ENCODE peak calls at places on chromosomes 2 and 18, in nine cellular contexts. One of them, this sample, is unnamed.

GRCh38 chr2:175571078-175571653 is 389.7 kb upstream of the ATP5MC3 start:
- DNase-seq in lower lobe of right lung: no peak
- DNase-seq in NCI-H2029: no peak
- DNase-seq in CD8-positive, alpha-beta memory T cell: no peak
- DNase-seq in pancreas: no peak
- DNase-seq in GM13976: no peak
- DNase-seq in kidney glomerular epithelial cell: no peak
- DNase-seq in psoas muscle: no peak
- DNase-seq in activated CD4-positive, CD25-positive, alpha-beta regulatory T cell treated with anti-CD3 and anti-CD28 coated beads, Interleukin-2, amount 50 U/mL, for 16 hours: no peak
- DNase-seq in this sample: no peak

GRCh38 chr2:131657895-131658768 is 130.4 kb downstream of the CCDC74A start:
- DNase-seq in NCI-H2029: no peak
- DNase-seq in lower lobe of right lung: peak; percentile 44
- DNase-seq in psoas muscle: no peak
- DNase-seq in CD8-positive, alpha-beta memory T cell: no peak
- DNase-seq in pancreas: peak; percentile 67
- DNase-seq in kidney glomerular epithelial cell: no peak
- DNase-seq in GM13976: no peak
- DNase-seq in activated CD4-positive, CD25-positive, alpha-beta regulatory T cell treated with anti-CD3 and anti-CD28 coated beads, Interleukin-2, amount 50 U/mL, for 16 hours: no peak
- DNase-seq in this sample: no peak

GRCh38 chr2:47072728-47073191 is 82.3 kb downstream of the STPG4 start:
- DNase-seq in psoas muscle: peak; percentile 63
- DNase-seq in activated CD4-positive, CD25-positive, alpha-beta regulatory T cell treated with anti-CD3 and anti-CD28 coated beads, Interleukin-2, amount 50 U/mL, for 16 hours: no peak
- DNase-seq in lower lobe of right lung: peak; percentile 82
- DNase-seq in GM13976: no peak
- DNase-seq in CD8-positive, alpha-beta memory T cell: no peak
- DNase-seq in pancreas: peak; percentile 40
- DNase-seq in NCI-H2029: no peak
- DNase-seq in kidney glomerular epithelial cell: no peak
- DNase-seq in this sample: no peak

GRCh38 chr18:46917808-46918600 is 602 bp downstream of the KATNAL2 start:
- DNase-seq in pancreas: no peak
- DNase-seq in CD8-positive, alpha-beta memory T cell: no peak
- DNase-seq in NCI-H2029: no peak
- DNase-seq in psoas muscle: peak; percentile 39
- DNase-seq in kidney glomerular epithelial cell: no peak
- DNase-seq in GM13976: peak; percentile 58
- DNase-seq in lower lobe of right lung: no peak
- DNase-seq in activated CD4-positive, CD25-positive, alpha-beta regulatory T cell treated with anti-CD3 and anti-CD28 coated beads, Interleukin-2, amount 50 U/mL, for 16 hours: no peak
- DNase-seq in this sample: peak; percentile 26

GRCh38 chr2:222038086-222038802 is 260.6 kb downstream of the PAX3 start:
- DNase-seq in pancreas: no peak
- DNase-seq in NCI-H2029: no peak
- DNase-seq in psoas muscle: no peak
- DNase-seq in CD8-positive, alpha-beta memory T cell: no peak
- DNase-seq in lower lobe of right lung: no peak
- DNase-seq in kidney glomerular epithelial cell: no peak
- DNase-seq in GM13976: no peak
- DNase-seq in activated CD4-positive, CD25-positive, alpha-beta regulatory T cell treated with anti-CD3 and anti-CD28 coated beads, Interleukin-2, amount 50 U/mL, for 16 hours: no peak
- DNase-seq in this sample: peak; percentile 24

GRCh38 chr18:54125429-54125828 is 99.0 kb downstream of the MBD2 start:
- DNase-seq in NCI-H2029: no peak
- DNase-seq in GM13976: no peak
- DNase-seq in pancreas: no peak
- DNase-seq in psoas muscle: no peak
- DNase-seq in kidney glomerular epithelial cell: no peak
- DNase-seq in activated CD4-positive, CD25-positive, alpha-beta regulatory T cell treated with anti-CD3 and anti-CD28 coated beads, Interleukin-2, amount 50 U/mL, for 16 hours: no peak
- DNase-seq in lower lobe of right lung: no peak
- DNase-seq in CD8-positive, alpha-beta memory T cell: no peak
- DNase-seq in this sample: no peak

GRCh38 chr2:226855766-226856165 is 19.9 kb downstream of the RHBDD1 start:
- DNase-seq in GM13976: no peak
- DNase-seq in psoas muscle: no peak
- DNase-seq in activated CD4-positive, CD25-positive, alpha-beta regulatory T cell treated with anti-CD3 and anti-CD28 coated beads, Interleukin-2, amount 50 U/mL, for 16 hours: no peak
- DNase-seq in CD8-positive, alpha-beta memory T cell: no peak
- DNase-seq in kidney glomerular epithelial cell: no peak
- DNase-seq in NCI-H2029: no peak
- DNase-seq in pancreas: no peak
- DNase-seq in lower lobe of right lung: no peak
- DNase-seq in this sample: no peak

GRCh38 chr2:133844214-133844892 is 276.1 kb upstream of the NCKAP5 start:
- DNase-seq in activated CD4-positive, CD25-positive, alpha-beta regulatory T cell treated with anti-CD3 and anti-CD28 coated beads, Interleukin-2, amount 50 U/mL, for 16 hours: peak; percentile 25
- DNase-seq in psoas muscle: peak; percentile 35
- DNase-seq in pancreas: peak; percentile 52
- DNase-seq in CD8-positive, alpha-beta memory T cell: peak; percentile 34
- DNase-seq in lower lobe of right lung: peak; percentile 50
- DNase-seq in GM13976: peak; percentile 78
- DNase-seq in NCI-H2029: peak; percentile 31
- DNase-seq in kidney glomerular epithelial cell: peak; percentile 82
- DNase-seq in this sample: peak; percentile 78

GRCh38 chr2:147149589-147150245 is 695.1 kb upstream of the ACVR2A start:
- DNase-seq in activated CD4-positive, CD25-positive, alpha-beta regulatory T cell treated with anti-CD3 and anti-CD28 coated beads, Interleukin-2, amount 50 U/mL, for 16 hours: no peak
- DNase-seq in CD8-positive, alpha-beta memory T cell: no peak
- DNase-seq in GM13976: no peak
- DNase-seq in pancreas: peak; percentile 32
- DNase-seq in psoas muscle: no peak
- DNase-seq in lower lobe of right lung: no peak
- DNase-seq in NCI-H2029: no peak
- DNase-seq in kidney glomerular epithelial cell: no peak
- DNase-seq in this sample: no peak

GRCh38 chr2:206482123-206482522 is 38.8 kb downstream of the ADAM23 start:
- DNase-seq in pancreas: no peak
- DNase-seq in kidney glomerular epithelial cell: no peak
- DNase-seq in psoas muscle: no peak
- DNase-seq in GM13976: no peak
- DNase-seq in lower lobe of right lung: no peak
- DNase-seq in CD8-positive, alpha-beta memory T cell: no peak
- DNase-seq in NCI-H2029: no peak
- DNase-seq in activated CD4-positive, CD25-positive, alpha-beta regulatory T cell treated with anti-CD3 and anti-CD28 coated beads, Interleukin-2, amount 50 U/mL, for 16 hours: no peak
- DNase-seq in this sample: no peak

This sample was measured in ACHN.